ENCODE peak calls at places on chromosomes 11 and 22, in six cellular contexts. H, U, M, P, F and Y are unnamed samples.

GRCh38 chr11:69384548-69385465 is 90.9 kb downstream of the MYEOV start:
- DNase-seq in F (no peak), U (no peak), P (no peak), M (no peak), H (peak; percentile 11), Y (no peak)

GRCh38 chr11:22192642-22193347 is at the start of gene ANO5:
- DNase-seq in M (peak; percentile 83), P (peak; percentile 81), U (peak; percentile 88), F (no peak), H (peak; percentile 69), Y (peak; percentile 4)

GRCh38 chr11:119741369-119742262 is 12.6 kb upstream of the NECTIN1 start:
- DNase-seq in P (peak; percentile 49), F (no peak), M (peak; percentile 33), U (peak; percentile 82), H (peak; percentile 51), Y (no peak)

GRCh38 chr11:2215230-2215560 is 43.6 kb upstream of the TH start:
- DNase-seq in P (no peak), H (no peak), M (no peak), F (no peak), U (peak; percentile 16), Y (no peak)

GRCh38 chr11:13143486-13144297 is 133.9 kb upstream of the BMAL1 start:
- DNase-seq in M (no peak), H (no peak), P (no peak), F (no peak), U (peak; percentile 76), Y (no peak)

GRCh38 chr11:2158966-2159365 is 2.0 kb downstream of the INS start:
- DNase-seq in M (no peak), P (no peak), H (no peak), F (no peak), U (no peak), Y (no peak)

GRCh38 chr11:14364322-14364721 is 5.3 kb upstream of the RRAS2 start:
- DNase-seq in U (no peak), F (no peak), H (no peak), P (no peak), M (no peak), Y (peak; percentile 78)

GRCh38 chr22:33111491-33111890 is 53.3 kb upstream of the SYN3 start:
- DNase-seq in H (no peak), M (no peak), F (no peak), P (no peak), U (no peak), Y (no peak)

GRCh38 chr22:47442821-47443220 is 680.4 kb downstream of the TBC1D22A start:
- DNase-seq in U (peak; percentile 3), H (no peak), F (no peak), P (no peak), M (no peak), Y (no peak)

GRCh38 chr11:58898106-58898505 is 41.2 kb upstream of the GLYATL1 start:
- DNase-seq in P (no peak), M (no peak), H (no peak), U (no peak), F (no peak), Y (no peak)

GRCh38 chr11:128518493-128519207 is 68.7 kb downstream of the ETS1 start:
- DNase-seq in P (no peak), M (no peak), H (no peak), F (no peak), U (no peak), Y (peak; percentile 36)

GRCh38 chr11:76233936-76234703 is 27.8 kb upstream of the WNT11 start:
- DNase-seq in P (peak; percentile 45), H (peak; percentile 70), F (no peak), M (peak; percentile 31), U (peak; percentile 55), Y (peak; percentile 32)

GRCh38 chr11:405323-405975 is 9.3 kb downstream of the SIGIRR start:
- DNase-seq in U (peak; percentile 44), M (no peak), P (peak; percentile 65), F (no peak), H (no peak), Y (peak; percentile 63)

GRCh38 chr11:10592331-10592730 is 23.9 kb upstream of the LYVE1 start:
- DNase-seq in U (no peak), P (no peak), H (no peak), F (peak; percentile 26), M (no peak), Y (no peak)

GRCh38 chr11:72784662-72785061 is 9.2 kb downstream of the STARD10 start:
- DNase-seq in M (no peak), U (no peak), H (no peak), P (no peak), F (no peak), Y (no peak)

GRCh38 chr11:72786305-72787261 is 7.3 kb downstream of the STARD10 start:
- DNase-seq in P (no peak), U (peak; percentile 92), F (no peak), M (no peak), H (no peak), Y (no peak)

GRCh38 chr11:72788250-72788649 is 5.6 kb downstream of the STARD10 start:
- DNase-seq in F (no peak), H (no peak), U (peak; percentile 63), M (no peak), P (no peak), Y (no peak)

GRCh38 chr11:72789493-72790131 is 4.2 kb downstream of the STARD10 start:
- DNase-seq in M (no peak), H (no peak), U (no peak), F (no peak), P (no peak), Y (no peak)

GRCh38 chr11:72787262-72788104 is 6.4 kb downstream of the STARD10 start:
- DNase-seq in F (no peak), H (no peak), P (peak; percentile 63), M (peak; percentile 49), U (peak; percentile 89), Y (no peak)
- H3K4me3 ChIP-seq in F (no peak overlapping the region), H (no peak overlapping the region), P (no peak overlapping the region), M (no peak overlapping the region), U (no peak overlapping the region), Y (no peak overlapping the region)

DNA sequence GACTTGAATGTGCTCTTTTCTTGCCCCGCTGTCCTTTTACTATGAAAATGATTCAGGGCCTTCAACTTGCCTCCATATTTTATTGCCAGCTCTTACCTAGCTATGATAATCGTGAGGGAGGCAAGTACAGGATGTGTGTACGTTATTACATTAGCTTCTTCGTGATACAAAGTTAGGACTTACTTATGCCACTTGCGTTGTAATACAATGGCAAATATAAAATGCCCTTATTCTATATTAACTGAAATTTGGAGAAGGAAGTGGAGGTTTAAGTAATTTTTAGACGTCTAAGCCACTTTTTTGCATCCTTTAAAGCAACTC is 10.8 kb upstream of the CCT8L2 start:
- DNase-seq in H (no peak), M (no peak), F (no peak), U (no peak), P (no peak), Y (no peak)
- H3K27me3 ChIP-seq in H (peaks cover 46% of the 10 kb centered on the region), M (peaks cover 4% of the 10 kb centered on the region), F (no peaks in the 10 kb centered on the region), U (peaks cover 3% of the 10 kb centered on the region), P (no peaks in the 10 kb centered on the region), Y (no peaks in the 10 kb centered on the region)

GRCh38 chr22:30393885-30394284 is 2.9 kb upstream of the SEC14L2 start:
- DNase-seq in F (no peak), P (no peak), H (no peak), U (no peak), M (no peak), Y (no peak)
- H3K9me3 ChIP-seq in F (peaks cover 7% of the 10 kb centered on the region), P (no peaks in the 10 kb centered on the region), H (no peaks in the 10 kb centered on the region), U (no peaks in the 10 kb centered on the region), M (no peaks in the 10 kb centered on the region), Y (peaks cover 6% of the 10 kb centered on the region)

GRCh38 chr11:65887026-65887722 is 1.1 kb downstream of the FIBP start:
- DNase-seq in M (no peak), P (peak; percentile 65), H (peak; percentile 47), F (no peak), U (no peak), Y (no peak)
- H3K4me3 ChIP-seq in M (no peak overlapping the region), P (no peak overlapping the region), H (no peak overlapping the region), F (peak overlapping the region; percentile 90), U (peak overlapping the region; percentile 76), Y (peak overlapping the region; percentile 91)

DNA sequence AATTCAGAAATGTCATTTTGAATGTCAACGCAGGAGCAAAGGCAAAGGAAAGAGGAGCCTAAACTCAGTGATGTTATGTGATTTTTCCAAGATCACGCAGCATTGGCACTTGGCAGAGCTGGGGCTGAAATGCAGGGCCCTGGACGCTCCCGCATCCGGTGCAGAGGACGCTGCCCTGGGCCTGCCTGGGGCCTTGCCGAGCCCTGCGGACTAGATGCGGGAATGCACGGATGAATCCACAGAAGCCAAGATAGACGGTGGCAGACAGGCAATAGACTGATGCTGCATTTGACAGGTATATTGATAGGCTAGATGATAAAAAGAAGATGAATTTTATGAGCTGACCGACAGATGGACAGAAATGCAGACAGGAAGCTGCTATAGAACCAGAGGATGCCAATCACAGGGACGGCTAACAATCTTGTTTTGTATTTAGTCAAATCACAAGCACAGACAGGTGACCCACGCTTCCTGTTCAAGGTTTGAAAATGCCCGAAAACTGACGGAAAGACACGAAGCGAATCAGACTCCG is 694 bp upstream of the MARK2 start:
- DNase-seq in H (peak; percentile 45), F (no peak), M (no peak), U (no peak), P (peak; percentile 60), Y (no peak)
- H3K27me3 ChIP-seq in H (no peaks in the 10 kb centered on the region), F (no peaks in the 10 kb centered on the region), M (no peaks in the 10 kb centered on the region), U (no peaks in the 10 kb centered on the region), P (no peaks in the 10 kb centered on the region), Y (no peaks in the 10 kb centered on the region)

DNA sequence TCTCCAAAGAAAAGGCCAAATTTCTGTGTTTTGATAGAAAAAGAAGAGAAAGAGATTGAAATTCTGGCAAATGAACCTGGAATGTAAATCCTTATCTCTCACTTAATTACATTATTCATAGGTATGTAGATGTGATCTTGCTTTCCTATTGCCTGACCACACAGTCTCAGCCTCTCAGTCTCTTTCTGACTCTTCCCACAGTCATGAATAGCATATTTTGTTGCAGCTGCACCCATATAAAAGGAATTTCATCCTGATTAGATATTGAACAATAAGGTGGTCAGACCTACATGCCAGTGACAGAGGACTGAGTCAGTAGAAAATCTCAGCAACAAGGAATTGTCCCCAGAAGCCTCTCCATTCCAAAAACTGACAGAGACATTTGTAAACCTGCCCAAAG is 62.9 kb upstream of the LRRC4C start:
- DNase-seq in F (no peak), U (no peak), P (no peak), M (no peak), H (no peak), Y (no peak)
- H3K9me3 ChIP-seq in F (peaks cover 21% of the 10 kb centered on the region), U (no peaks in the 10 kb centered on the region), P (no peaks in the 10 kb centered on the region), M (no peaks in the 10 kb centered on the region), H (no peaks in the 10 kb centered on the region), Y (no peaks in the 10 kb centered on the region)